ENCODE peak calls at places on chromosomes 7 and 10, in eight cellular contexts. C is thyroid gland; V is thoracic aorta; J is heart left ventricle; Y is fibroblast of lung; T is A549; K is CD4-positive, alpha-beta T cell; N is GM13977. P is an unnamed sample.

GRCh38 chr7:137754076-137754851 is 92.5 kb downstream of the DGKI start:
- DNase-seq in J (no peak), V (no peak), C (peak; percentile 79), T (no peak), N (no peak), Y (peak; percentile 12), K (no peak), P (no peak)

GRCh38 chr10:132209130-132209529 is 22.4 kb downstream of the DPYSL4 start:
- DNase-seq in C (no peak), V (no peak), J (no peak), Y (no peak), N (no peak), T (no peak), K (no peak), P (no peak)

GRCh38 chr7:98174334-98175259 is 36.6 kb upstream of the BHLHA15 start:
- DNase-seq in K (no peak), Y (no peak), V (no peak), C (peak; percentile 63), J (peak; percentile 72), T (no peak), N (no peak), P (no peak)

GRCh38 chr10:70296406-70296899 is 12.6 kb upstream of the NPFFR1 start:
- DNase-seq in T (peak; percentile 45), Y (peak; percentile 94), N (no peak), C (peak; percentile 87), K (no peak), V (peak; percentile 75), J (peak; percentile 88), P (peak; percentile 86)

GRCh38 chr7:5692845-5693278 is 88.6 kb downstream of the RNF216 start:
- DNase-seq in K (no peak), J (no peak), T (peak; percentile 74), Y (peak; percentile 92), V (no peak), C (no peak), N (no peak), P (no peak)

GRCh38 chr10:22103701-22104100 is 100.2 kb upstream of the DNAJC1 start:
- DNase-seq in N (peak; percentile 20), J (no peak), Y (peak; percentile 2), V (no peak), T (peak; percentile 14), K (no peak), C (no peak), P (no peak)

GRCh38 chr7:91692800-91693199 is 187.7 kb downstream of the MTERF1 start:
- DNase-seq in N (no peak), C (no peak), Y (peak; percentile 43), T (no peak), K (no peak), V (no peak), J (no peak), P (no peak)

GRCh38 chr7:114652041-114652440 is 237.4 kb downstream of the FOXP2 start:
- DNase-seq in C (no peak), J (no peak), T (no peak), K (no peak), Y (no peak), V (no peak), N (no peak), P (no peak)

GRCh38 chr7:12884033-12884432 is 196.6 kb downstream of the ARL4A start:
- DNase-seq in C (no peak), V (no peak), T (no peak), N (no peak), Y (peak; percentile 28), J (no peak), K (no peak), P (no peak)

GRCh38 chr7:101817031-101817929 is at the start of gene CUX1:
- DNase-seq in Y (no peak), T (peak; percentile 60), K (no peak), V (no peak), N (peak; percentile 58), J (no peak), C (peak; percentile 62), P (no peak)

GRCh38 chr7:22251906-22252495 is 105.0 kb downstream of the RAPGEF5 start:
- DNase-seq in V (no peak), J (no peak), N (no peak), K (no peak), Y (no peak), T (no peak), C (no peak), P (no peak)

GRCh38 chr7:2757361-2757903 is 69.4 kb downstream of the AMZ1 start:
- DNase-seq in V (peak; percentile 46), J (no peak), N (no peak), C (no peak), T (peak; percentile 66), Y (no peak), K (no peak), P (no peak)

GRCh38 chr10:101014966-101015581 is 15.5 kb downstream of the LZTS2 start:
- DNase-seq in C (no peak), T (peak; percentile 62), J (no peak), N (no peak), Y (peak; percentile 95), V (no peak), K (no peak), P (peak; percentile 44)

DNA sequence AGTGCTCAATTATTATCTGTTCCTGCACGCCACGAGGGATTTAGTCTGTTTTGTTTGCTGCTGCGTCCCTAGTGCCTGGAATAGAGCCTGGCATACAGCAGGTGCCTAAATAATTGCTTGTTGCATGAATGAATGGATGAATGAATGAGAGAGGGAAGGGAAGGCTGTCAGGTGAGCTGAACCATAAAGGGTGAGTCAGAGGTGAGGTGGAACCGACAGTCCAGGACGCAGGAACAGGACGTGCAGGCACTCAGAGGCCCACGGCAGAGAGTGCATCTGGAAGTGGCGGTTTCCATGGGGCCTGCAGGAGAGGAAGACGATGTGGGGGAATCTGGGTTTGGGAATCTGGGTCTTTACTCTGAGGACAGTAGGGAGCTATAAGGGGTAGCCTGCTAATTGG is 17.7 kb upstream of the PPIF start:
- DNase-seq in T (no peak), N (no peak), C (no peak), V (no peak), J (no peak), K (no peak), Y (no peak), P (no peak)
- TF ChIP-seq CTCF in T (no peak), N (no peak), C (no peak), V (no peak), J (no peak), K (no peak), Y (no peak), P (no peak)

DNA sequence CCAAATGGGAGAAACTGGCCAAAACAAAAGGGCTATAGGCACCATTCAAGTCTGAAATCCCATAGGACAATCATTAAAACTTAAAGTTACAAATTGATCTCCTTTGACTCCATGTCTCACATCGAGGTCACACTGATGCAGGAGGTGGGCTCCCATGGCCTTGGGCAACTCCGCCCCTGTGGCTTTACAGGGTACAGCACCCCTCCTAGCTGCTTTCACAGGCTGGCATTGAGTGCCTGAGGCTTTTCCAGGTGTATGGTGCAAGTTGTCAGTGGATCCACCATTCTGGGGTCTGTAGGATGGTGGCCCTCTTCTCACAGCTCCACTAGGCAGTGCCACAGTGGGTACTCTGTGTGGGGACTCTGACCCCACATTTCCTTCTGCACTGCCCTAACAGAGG is 662.1 kb downstream of the XPNPEP1 start:
- DNase-seq in Y (no peak), V (no peak), N (no peak), T (no peak), K (no peak), J (no peak), C (no peak), P (no peak)
- TF ChIP-seq CTCF in Y (no peak), V (no peak), N (no peak), T (no peak), K (no peak), J (no peak), C (no peak), P (no peak)

GRCh38 chr10:11284291-11285085 is 266.8 kb downstream of the CELF2 start:
- DNase-seq in V (no peak), N (no peak), J (no peak), T (no peak), K (no peak), C (no peak), Y (no peak), P (no peak)

GRCh38 chr10:11282156-11282555 is 264.5 kb downstream of the CELF2 start:
- DNase-seq in J (no peak), N (no peak), T (no peak), V (no peak), Y (no peak), K (no peak), C (no peak), P (no peak)

GRCh38 chr10:11282661-11283060 is 265.0 kb downstream of the CELF2 start:
- DNase-seq in T (no peak), C (no peak), Y (no peak), V (no peak), K (no peak), J (no peak), N (no peak), P (no peak)

GRCh38 chr10:11286261-11286989 is 268.8 kb downstream of the CELF2 start:
- DNase-seq in Y (no peak), J (no peak), T (no peak), V (no peak), K (no peak), N (peak; percentile 84), C (no peak), P (no peak)

DNA sequence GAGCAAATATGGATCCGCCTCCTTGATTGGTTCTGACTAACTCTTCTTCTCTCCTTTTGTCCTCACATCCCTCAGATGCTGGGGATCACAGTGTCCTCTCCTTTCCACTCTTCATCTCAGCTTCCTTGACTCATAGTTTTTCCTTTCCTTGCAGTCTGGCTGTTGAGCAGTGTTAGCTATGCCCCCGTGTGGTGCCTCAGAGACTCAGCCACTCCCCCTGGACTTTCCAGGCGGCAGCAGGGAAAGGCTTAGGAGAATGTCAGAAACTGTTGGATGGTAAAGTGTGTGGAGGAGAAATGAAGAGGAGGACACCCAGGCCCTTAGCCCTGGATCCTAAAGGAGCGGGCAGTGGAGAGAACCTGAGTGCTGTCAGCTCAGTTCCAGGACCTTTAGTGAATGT is 267.5 kb downstream of the CELF2 start:
- DNase-seq in C (no peak), Y (no peak), V (no peak), T (peak; percentile 23), J (no peak), K (no peak), N (no peak), P (no peak)
- TF ChIP-seq CTCF in C (no peak), Y (no peak), V (no peak), T (no peak), J (no peak), K (no peak), N (no peak), P (no peak)

GRCh38 chr7:139797607-139798006 is 19.8 kb upstream of the HIPK2 start:
- DNase-seq in Y (no peak), N (no peak), K (no peak), J (no peak), V (no peak), T (no peak), C (no peak), P (no peak)

GRCh38 chr7:139799586-139799985 is 21.8 kb upstream of the HIPK2 start:
- DNase-seq in K (no peak), T (no peak), C (no peak), V (no peak), J (no peak), Y (no peak), N (no peak), P (no peak)

GRCh38 chr7:139804571-139804970 is 24.5 kb upstream of the TBXAS1 start:
- DNase-seq in C (no peak), J (no peak), V (no peak), T (no peak), Y (no peak), K (no peak), N (no peak), P (no peak)

GRCh38 chr7:139798221-139798620 is 20.4 kb upstream of the HIPK2 start:
- DNase-seq in C (no peak), Y (no peak), N (peak; percentile 36), J (no peak), T (no peak), K (no peak), V (no peak), P (no peak)

GRCh38 chr7:139798892-139799291 is 21.1 kb upstream of the HIPK2 start:
- DNase-seq in Y (no peak), J (no peak), T (no peak), C (no peak), V (no peak), K (no peak), N (no peak), P (no peak)
- TF ChIP-seq CTCF in Y (no peak), J (peak; percentile 21), T (no peak), C (no peak), V (no peak), K (no peak), N (no peak), P (no peak)